ENCODE peak calls at places on chromosomes 2 and 18, in nine cellular contexts. F is psoas muscle, N is fibroblast of villous mesenchyme, W is fibroblast of lung, Y is GM12865, S is body of pancreas, C is GM12864, V is foreskin fibroblast, X is heart right ventricle. L is an unnamed sample.

GRCh38 chr2:239991689-239992314 is 33.3 kb downstream of the NDUFA10 start:
- DNase-seq in F (no peak), N (peak; percentile 74), W (peak; percentile 39), Y (peak; percentile 56), S (peak; percentile 43), C (peak; percentile 10), V (peak; percentile 36), X (no peak), L (peak; percentile 73)

GRCh38 chr2:191187105-191187829 is 36.5 kb upstream of the STAT4 start:
- DNase-seq in F (no peak), N (no peak), W (peak; percentile 50), Y (no peak), S (no peak), C (no peak), V (no peak), X (no peak), L (no peak)

GRCh38 chr2:47438084-47438483 is 35.1 kb downstream of the MSH2 start:
- DNase-seq in F (no peak), N (no peak), W (no peak), Y (no peak), S (no peak), C (no peak), V (no peak), X (no peak), L (no peak)

GRCh38 chr2:233850745-233851144 is 3.6 kb downstream of the HJURP start:
- DNase-seq in F (no peak), N (no peak), W (no peak), Y (no peak), S (no peak), C (no peak), V (no peak), X (no peak), L (no peak)

GRCh38 chr18:22710628-22711380 is 222.3 kb upstream of the RBBP8 start:
- DNase-seq in F (no peak), N (peak; percentile 50), W (peak; percentile 84), Y (no peak), S (peak; percentile 27), C (no peak), V (no peak), X (peak; percentile 27), L (peak; percentile 61)

GRCh38 chr2:159071190-159071915 is 102.9 kb downstream of the TANC1 start:
- DNase-seq in F (no peak), N (peak; percentile 52), W (peak; percentile 87), Y (no peak), S (no peak), C (no peak), V (peak; percentile 51), X (no peak), L (peak; percentile 85)

GRCh38 chr2:58019209-58019608 is 27.4 kb upstream of the VRK2 start:
- DNase-seq in F (no peak), N (no peak), W (peak; percentile 38), Y (no peak), S (no peak), C (no peak), V (no peak), X (no peak), L (peak; percentile 12)

GRCh38 chr2:215609089-215610032 is 173.5 kb upstream of the FN1 start:
- DNase-seq in F (no peak), N (no peak), W (peak; percentile 89), Y (no peak), S (no peak), C (no peak), V (no peak), X (no peak), L (peak; percentile 74)

GRCh38 chr2:162232611-162233115 is 10.6 kb downstream of the FAP start:
- DNase-seq in F (no peak), N (no peak), W (peak; percentile 25), Y (no peak), S (no peak), C (no peak), V (no peak), X (no peak), L (no peak)

GRCh38 chr2:68431316-68431972 is 35.6 kb downstream of the FBXO48 start:
- DNase-seq in F (no peak), N (no peak), W (no peak), Y (no peak), S (no peak), C (no peak), V (no peak), X (no peak), L (no peak)

GRCh38 chr2:59684101-59684770 is 869.2 kb downstream of the BCL11A start:
- DNase-seq in F (no peak), N (no peak), W (no peak), Y (no peak), S (no peak), C (no peak), V (no peak), X (no peak), L (no peak)

GRCh38 chr2:112888350-112888749 is 22.6 kb upstream of the IL37 start:
- DNase-seq in F (no peak), N (no peak), W (no peak), Y (peak; percentile 28), S (no peak), C (no peak), V (no peak), X (no peak), L (no peak)

GRCh38 chr18:42184685-42185477 is 229.8 kb downstream of the PIK3C3 start:
- DNase-seq in F (no peak), N (no peak), W (no peak), Y (no peak), S (no peak), C (no peak), V (no peak), X (no peak), L (no peak)

GRCh38 chr2:229408982-229409381 is 137.9 kb upstream of the PID1 start:
- DNase-seq in F (no peak), N (no peak), W (no peak), Y (no peak), S (no peak), C (no peak), V (no peak), X (no peak), L (no peak)

GRCh38 chr2:229409751-229410181 is 138.7 kb upstream of the PID1 start:
- DNase-seq in F (no peak), N (peak; percentile 36), W (no peak), Y (no peak), S (no peak), C (no peak), V (no peak), X (no peak), L (no peak)

GRCh38 chr2:229410312-229410711 is 139.2 kb upstream of the PID1 start:
- DNase-seq in F (no peak), N (no peak), W (no peak), Y (no peak), S (no peak), C (no peak), V (no peak), X (no peak), L (no peak)

GRCh38 chr2:229408356-229408755 is 137.3 kb upstream of the PID1 start:
- DNase-seq in F (no peak), N (peak; percentile 96), W (peak; percentile 94), Y (no peak), S (peak; percentile 58), C (no peak), V (peak; percentile 91), X (no peak), L (peak; percentile 94)

GRCh38 chr2:229407170-229407569 is 136.1 kb upstream of the PID1 start:
- DNase-seq in F (peak; percentile 85), N (peak; percentile 97), W (peak; percentile 88), Y (no peak), S (peak; percentile 75), C (no peak), V (peak; percentile 93), X (peak; percentile 63), L (peak; percentile 97)
- H3K4me3 ChIP-seq in F (no peak overlapping the region), N (no peak overlapping the region), W (no peak overlapping the region), Y (no peak overlapping the region), S (no peak overlapping the region), C (no peak overlapping the region), V (peak overlapping the region; percentile 9), X (no peak overlapping the region), L (no peak overlapping the region)

DNA sequence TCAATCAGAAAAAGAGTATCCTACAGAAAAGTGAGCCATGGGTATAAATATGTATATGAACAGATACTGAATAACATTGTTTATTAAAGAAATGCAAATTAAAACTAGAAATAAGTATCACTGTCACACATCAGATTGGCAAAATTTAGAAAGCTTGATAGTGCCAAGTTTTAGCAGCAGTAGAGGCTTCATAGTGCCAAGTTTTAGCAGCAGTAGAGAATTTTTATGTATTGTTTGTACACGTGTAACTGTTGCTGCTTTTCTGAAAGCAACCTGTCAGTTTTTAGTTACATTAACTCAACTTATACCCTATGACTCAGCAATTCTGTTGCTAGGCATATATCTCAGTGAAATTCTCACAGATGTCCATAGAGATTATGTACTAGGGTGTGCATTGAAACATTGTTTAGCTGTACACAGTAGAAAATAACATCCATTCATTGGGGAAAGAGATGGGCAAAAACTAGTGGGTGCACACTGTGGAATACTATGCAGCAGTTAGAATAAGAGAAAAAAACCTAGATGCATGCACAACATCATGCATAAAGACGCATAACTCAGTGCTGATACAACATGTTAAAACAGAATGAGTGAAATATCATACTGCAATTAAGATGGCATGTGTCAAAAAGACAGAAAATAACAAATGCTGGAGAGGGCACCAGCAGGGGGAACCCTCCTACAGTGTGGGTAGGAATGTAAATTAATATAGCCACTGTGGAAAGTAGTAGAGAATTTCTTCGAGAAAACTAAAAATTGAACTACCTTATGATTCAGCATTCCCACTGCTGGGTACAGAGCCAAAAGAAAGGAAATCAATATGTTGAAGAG is 294.5 kb upstream of the NT5C1B start:
- DNase-seq in F (no peak), N (peak; percentile 48), W (peak; percentile 11), Y (peak; percentile 38), S (peak; percentile 33), C (no peak), V (peak; percentile 18), X (no peak), L (peak; percentile 38)
- TF ChIP-seq CTCF in F (no peak), N (peak; percentile 59), W (peak; percentile 47), Y (peak; percentile 40), S (peak; percentile 11), C (peak; percentile 41), V (peak; percentile 41), X (peak; percentile 42), L (peak; percentile 35)

GRCh38 chr2:223562078-223562477 is 40.1 kb downstream of the SCG2 start:
- DNase-seq in F (no peak), N (no peak), W (no peak), Y (no peak), S (no peak), C (no peak), V (no peak), X (no peak), L (no peak)
- H3K4me3 ChIP-seq in F (no peak overlapping the region), N (no peak overlapping the region), W (no peak overlapping the region), Y (no peak overlapping the region), S (no peak overlapping the region), C (no peak overlapping the region), V (no peak overlapping the region), X (no peak overlapping the region), L (no peak overlapping the region)

DNA sequence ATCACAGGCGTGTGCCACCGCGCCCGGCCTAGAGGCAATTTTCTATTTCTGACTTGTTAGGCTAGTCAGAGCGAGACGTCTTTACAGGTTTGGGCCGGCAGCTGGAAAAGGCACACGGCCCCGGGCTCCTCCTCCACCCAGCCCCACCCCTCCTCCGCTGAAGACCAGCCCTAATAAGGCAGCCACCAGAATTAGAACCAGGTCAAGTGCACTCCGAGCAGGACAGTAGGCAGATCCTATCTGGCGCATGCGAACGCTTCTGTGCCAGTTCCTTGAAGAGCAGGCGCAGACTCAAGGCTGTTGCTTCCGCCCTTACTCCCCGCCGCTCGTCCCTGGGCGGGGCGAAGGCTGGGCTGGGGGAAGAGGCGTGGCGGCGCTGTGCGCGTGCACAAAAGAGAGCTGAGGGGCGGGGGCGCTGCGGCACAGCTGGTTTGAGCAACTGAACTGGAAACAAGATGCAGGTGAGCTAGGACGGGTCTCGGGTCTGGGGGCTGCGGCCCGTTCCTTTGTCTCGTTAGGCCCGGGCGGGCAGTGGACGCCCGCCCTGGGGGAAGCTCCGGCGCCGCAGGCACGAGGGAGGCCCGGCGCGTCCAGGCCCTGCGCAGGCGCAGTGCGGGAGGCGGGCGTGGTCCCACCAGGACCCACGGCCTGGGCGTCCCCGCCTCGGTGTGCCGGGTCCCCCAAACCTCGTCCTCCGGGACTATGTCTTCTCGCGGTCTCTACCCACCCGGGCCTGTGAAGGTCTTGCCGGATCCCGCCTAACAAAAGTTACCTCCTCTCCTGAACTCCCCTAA is at the start of gene PDCL3:
- DNase-seq in F (peak; percentile 98), N (peak; percentile 99), W (peak; percentile 99), Y (peak; percentile 99), S (peak; percentile 99), C (peak; percentile 99), V (peak; percentile 99), X (peak; percentile 96), L (peak; percentile 100)
- TF ChIP-seq CTCF in F (no peak), N (no peak), W (no peak), Y (no peak), S (no peak), C (no peak), V (no peak), X (peak; percentile 50), L (peak; percentile 19)